ENCODE peak calls at places on chromosomes 13 and 19, in seven cellular contexts. T is testis, Q is H54, O is breast epithelium, A is heart left ventricle, E is GM12891, R is uterus. P is an unnamed sample.

GRCh38 chr13:77034883-77035282 is 7.9 kb upstream of the FBXL3 start:
- DNase-seq in E (no peak), A (no peak), T (no peak), R (no peak), Q (peak; percentile 30), O (no peak), P (no peak)

GRCh38 chr13:30526612-30527217 is 61.0 kb upstream of the HMGB1 start:
- DNase-seq in R (peak; percentile 33), E (no peak), T (no peak), O (no peak), Q (no peak), A (peak; percentile 11), P (no peak)

GRCh38 chr13:37473035-37473434 is 125.5 kb downstream of the POSTN start:
- DNase-seq in Q (no peak), O (no peak), R (no peak), A (no peak), E (no peak), T (no peak), P (peak; percentile 10)

GRCh38 chr13:75153386-75153785 is 328.6 kb downstream of the TBC1D4 start:
- DNase-seq in Q (no peak), T (no peak), O (no peak), E (no peak), R (no peak), A (no peak), P (no peak)

GRCh38 chr13:45224181-45224580 is 23.3 kb upstream of the KCTD4 start:
- DNase-seq in R (no peak), O (no peak), A (no peak), Q (no peak), T (no peak), E (no peak), P (no peak)

GRCh38 chr13:45367358-45367757 is 26.4 kb upstream of the TPT1 start:
- DNase-seq in T (no peak), A (no peak), R (peak; percentile 52), Q (peak; percentile 71), O (peak; percentile 63), E (peak; percentile 75), P (peak; percentile 85)

GRCh38 chr13:39455534-39456175 is 147.3 kb downstream of the LHFPL6 start:
- DNase-seq in A (no peak), O (no peak), Q (no peak), T (no peak), R (no peak), E (no peak), P (peak; percentile 22)

GRCh38 chr19:49817964-49818690 is at the start of gene MED25:
- DNase-seq in O (peak; percentile 75), R (peak; percentile 84), T (peak; percentile 88), Q (peak; percentile 96), A (peak; percentile 86), E (peak; percentile 91), P (peak; percentile 86)

GRCh38 chr13:85040176-85040660 is 759.0 kb downstream of the SLITRK6 start:
- DNase-seq in Q (no peak), A (no peak), T (no peak), O (no peak), E (no peak), R (no peak), P (no peak)

GRCh38 chr13:40456397-40456958 is 210.0 kb downstream of the FOXO1 start:
- DNase-seq in A (no peak), O (no peak), E (no peak), Q (no peak), R (no peak), T (no peak), P (no peak)

GRCh38 chr19:10503002-10503789 is at the start of gene KEAP1:
- DNase-seq in T (peak; percentile 65), A (peak; percentile 43), R (no peak), Q (no peak), O (peak; percentile 38), E (peak; percentile 54), P (peak; percentile 89)

GRCh38 chr19:3821857-3822364 is 35.7 kb upstream of the MATK start:
- DNase-seq in E (peak; percentile 95), A (peak; percentile 44), Q (peak; percentile 61), O (no peak), R (no peak), T (peak; percentile 69), P (peak; percentile 79)

GRCh38 chr13:40352807-40353562 is 313.5 kb downstream of the FOXO1 start:
- DNase-seq in T (no peak), R (peak; percentile 62), Q (no peak), O (no peak), E (no peak), A (no peak), P (no peak)

GRCh38 chr19:4007836-4008539 is 452 bp downstream of the PIAS4 start:
- DNase-seq in E (peak; percentile 53), Q (no peak), O (peak; percentile 30), R (no peak), T (peak; percentile 71), A (no peak), P (no peak)

GRCh38 chr13:71873418-71874276 is 6.6 kb upstream of the DACH1 start:
- DNase-seq in A (no peak), T (no peak), O (no peak), R (no peak), E (no peak), Q (no peak), P (no peak)

GRCh38 chr13:26658972-26659371 is 101.5 kb downstream of the WASF3 start:
- DNase-seq in A (no peak), E (no peak), O (no peak), T (no peak), R (no peak), Q (no peak), P (no peak)

GRCh38 chr19:16447015-16447384 is 24.8 kb downstream of the EPS15L1 start:
- DNase-seq in R (peak; percentile 76), T (peak; percentile 83), A (peak; percentile 80), Q (no peak), E (no peak), O (peak; percentile 45), P (peak; percentile 93)
- TF ChIP-seq POLR2A in R (no peak), T (no peak), A (peak; percentile 60), Q (no peak), E (peak; percentile 37), O (no peak), P (peak; percentile 20)

DNA sequence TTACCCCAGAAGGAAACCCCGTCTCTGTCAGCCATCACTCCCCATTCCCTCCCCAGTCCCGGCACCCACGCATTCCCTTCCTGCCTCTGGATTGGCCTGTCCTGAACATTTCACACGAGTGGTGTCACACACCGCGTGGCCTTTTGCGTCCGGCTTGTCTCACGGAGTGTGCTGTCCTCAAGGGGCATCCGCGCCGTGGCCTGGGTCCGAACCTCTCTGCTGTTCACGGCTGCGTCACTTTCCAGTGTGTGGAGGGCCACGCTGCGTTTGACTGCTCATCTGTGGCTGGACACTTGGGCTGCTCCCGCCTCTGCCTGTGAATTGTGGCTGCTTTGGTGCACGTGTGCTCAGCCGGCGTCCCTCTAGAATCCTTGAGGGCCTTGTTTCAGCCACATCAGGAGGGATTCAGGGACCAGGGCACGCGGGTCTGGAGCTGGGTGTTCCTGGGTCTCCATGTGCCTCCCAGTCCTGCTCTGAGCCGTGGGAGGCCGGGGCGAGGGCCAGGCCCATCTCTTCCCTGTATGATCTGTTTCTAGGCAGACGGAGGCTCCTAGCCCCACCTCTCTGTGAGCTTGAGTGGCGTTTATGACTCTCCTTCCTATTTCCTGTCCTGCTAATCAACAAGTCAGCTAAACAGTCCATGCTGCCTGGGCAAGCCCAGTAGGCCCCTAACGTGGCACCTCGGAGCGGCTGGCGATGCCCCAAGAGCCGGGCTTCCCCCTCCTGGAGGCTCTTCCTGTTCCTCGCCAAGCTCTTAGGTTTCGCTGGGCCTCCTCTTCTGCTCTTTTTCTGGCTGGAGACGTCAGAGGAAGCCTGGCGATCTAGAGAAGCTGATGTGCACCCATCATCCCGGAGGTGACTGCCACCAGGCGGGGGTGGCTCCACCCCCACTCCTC is 8.1 kb downstream of the STK11 start:
- DNase-seq in Q (no peak), O (peak; percentile 41), T (peak; percentile 79), R (peak; percentile 66), A (peak; percentile 72), E (peak; percentile 77), P (no peak)
- TF ChIP-seq POLR2A in Q (no peak), O (no peak), T (no peak), R (peak; percentile 17), A (peak; percentile 23), E (peak; percentile 49), P (no peak)

GRCh38 chr19:40687525-40688016 is 2.9 kb downstream of the NUMBL start:
- DNase-seq in R (peak; percentile 85), A (peak; percentile 75), T (peak; percentile 86), Q (no peak), O (no peak), E (no peak), P (no peak)
- TF ChIP-seq POLR2A in R (no peak), A (peak; percentile 26), T (no peak), Q (no peak), O (no peak), E (no peak), P (no peak)

GRCh38 chr13:79481685-79482052 is 714 bp downstream of the NDFIP2 start:
- DNase-seq in T (no peak), O (peak; percentile 19), E (no peak), Q (no peak), R (no peak), A (no peak), P (peak; percentile 49)

GRCh38 chr13:79482271-79482970 is 1.5 kb downstream of the NDFIP2 start:
- DNase-seq in Q (no peak), O (no peak), T (no peak), A (no peak), E (no peak), R (no peak), P (no peak)

GRCh38 chr13:79483302-79483701 is 2.3 kb downstream of the NDFIP2 start:
- DNase-seq in T (no peak), R (no peak), O (no peak), E (no peak), A (no peak), Q (no peak), P (no peak)

GRCh38 chr13:79477968-79478367 is 3.0 kb upstream of the NDFIP2 start:
- DNase-seq in R (no peak), A (peak; percentile 34), O (no peak), T (no peak), Q (no peak), E (no peak), P (no peak)

GRCh38 chr13:79480954-79481684 is at the start of gene NDFIP2:
- DNase-seq in O (peak; percentile 73), E (peak; percentile 52), A (peak; percentile 80), T (peak; percentile 88), Q (peak; percentile 41), R (peak; percentile 69), P (peak; percentile 94)
- TF ChIP-seq POLR2A in O (no peak), E (peak; percentile 81), A (peak; percentile 73), T (no peak), Q (peak; percentile 73), R (no peak), P (peak; percentile 58)

DNA sequence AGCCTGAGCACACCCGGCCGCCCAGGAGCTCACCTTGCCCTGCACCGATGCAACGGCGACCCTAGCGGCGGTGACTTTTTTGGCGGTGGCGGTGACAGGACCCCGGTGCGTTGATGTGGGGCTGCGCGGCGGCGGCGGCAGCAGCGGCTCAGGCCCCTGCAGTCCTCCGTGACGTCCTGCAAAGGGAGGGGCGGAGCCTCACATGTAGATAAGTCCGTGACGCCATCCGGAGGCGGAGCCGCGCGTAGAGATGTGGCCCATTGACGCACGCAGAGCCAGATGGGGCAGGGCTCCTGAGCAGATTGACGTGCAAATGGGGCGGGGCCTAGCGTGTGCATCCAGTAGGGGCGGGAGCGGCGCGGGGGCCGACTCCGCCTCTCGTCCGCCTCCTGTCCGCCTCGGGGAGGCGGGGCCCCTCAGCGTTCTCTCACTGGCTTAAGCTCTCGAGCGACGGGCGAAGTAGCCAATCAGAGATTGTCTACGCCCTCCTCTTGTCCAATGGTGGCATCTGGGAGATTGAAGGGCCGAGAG is at the start of gene RAB3A:
- DNase-seq in R (peak; percentile 100), E (peak; percentile 98), Q (peak; percentile 95), A (peak; percentile 100), T (peak; percentile 100), O (peak; percentile 100), P (peak; percentile 100)
- TF ChIP-seq POLR2A in R (peak; percentile 45), E (no peak), Q (peak; percentile 25), A (peak; percentile 60), T (peak; percentile 90), O (no peak), P (no peak)

GRCh38 chr19:45508931-45509691 is 1.8 kb downstream of the VASP start:
- DNase-seq in Q (peak; percentile 66), R (peak; percentile 86), E (peak; percentile 75), T (peak; percentile 73), O (peak; percentile 83), A (peak; percentile 90), P (peak; percentile 82)
- TF ChIP-seq POLR2A in Q (peak; percentile 8), R (no peak), E (peak; percentile 76), T (no peak), O (no peak), A (no peak), P (no peak)

P was measured in NB4.